ENCODE peak calls at places on chromosomes 11 and 22, in seven cellular contexts. N is WERI-Rb-1, Y is left ventricle myocardium inferior, P is spleen, O is esophagus squamous epithelium, I is activated B cell treated with CpG ODN at 0.5 μM for 24 hours, F is WTC11. H is an unnamed sample.
A peak's percentile ranks its signal among the peaks of the same experiment; 100 is the strongest.

GRCh38 chr22:46614070-46614931 is 5.9 kb upstream of the GRAMD4 start:
- DNase-seq in Y (no peak), O (no peak), I (no peak), P (peak; percentile 88), N (no peak), F (no peak), H (peak; percentile 68)

GRCh38 chr11:78564889-78565467 is 9.7 kb downstream of the NARS2 start:
- DNase-seq in I (no peak), N (no peak), O (no peak), P (no peak), F (no peak), Y (no peak), H (peak; percentile 48)

GRCh38 chr11:108757630-108758029 is 92.8 kb downstream of the DDX10 start:
- DNase-seq in I (no peak), P (no peak), Y (no peak), F (no peak), N (no peak), O (no peak), H (no peak)

GRCh38 chr22:45577746-45578523 is 75.3 kb downstream of the FBLN1 start:
- DNase-seq in O (no peak), I (peak; percentile 64), F (peak; percentile 89), Y (peak; percentile 77), P (peak; percentile 93), N (peak; percentile 79), H (peak; percentile 67)

GRCh38 chr11:72242141-72242540 is 1.8 kb downstream of the PHOX2A start:
- DNase-seq in N (no peak), P (no peak), I (no peak), Y (no peak), O (no peak), F (no peak), H (no peak)

GRCh38 chr11:6626971-6627761 is 7.9 kb upstream of the TPP1 start:
- DNase-seq in P (peak; percentile 78), Y (peak; percentile 60), O (no peak), N (no peak), F (no peak), I (peak; percentile 12), H (no peak)

GRCh38 chr22:30188911-30189310 is 57.6 kb downstream of the LIF start:
- DNase-seq in P (no peak), F (no peak), N (no peak), O (no peak), Y (no peak), I (no peak), H (no peak)

GRCh38 chr11:41383768-41384167 is 75.7 kb downstream of the LRRC4C start:
- DNase-seq in F (no peak), N (no peak), I (no peak), P (no peak), O (no peak), Y (no peak), H (no peak)

GRCh38 chr11:6431861-6432260 is 8.9 kb downstream of the HPX start:
- DNase-seq in N (no peak), Y (no peak), F (no peak), O (no peak), P (no peak), I (no peak), H (no peak)

GRCh38 chr11:8330896-8331295 is 67.2 kb upstream of the LMO1 start:
- DNase-seq in N (no peak), Y (no peak), O (no peak), F (no peak), P (no peak), I (no peak), H (no peak)

GRCh38 chr11:111764621-111765020 is 1.6 kb downstream of the PPP2R1B start:
- DNase-seq in P (no peak), O (no peak), F (no peak), Y (no peak), N (no peak), I (no peak), H (no peak)

GRCh38 chr11:13966486-13966885 is 4.0 kb downstream of the SPON1 start:
- DNase-seq in Y (no peak), I (no peak), O (no peak), P (no peak), F (no peak), N (no peak), H (no peak)
- TF ChIP-seq CTCF in Y (no peak), I (no peak), O (no peak), P (no peak), F (no peak), N (no peak), H (no peak)

DNA sequence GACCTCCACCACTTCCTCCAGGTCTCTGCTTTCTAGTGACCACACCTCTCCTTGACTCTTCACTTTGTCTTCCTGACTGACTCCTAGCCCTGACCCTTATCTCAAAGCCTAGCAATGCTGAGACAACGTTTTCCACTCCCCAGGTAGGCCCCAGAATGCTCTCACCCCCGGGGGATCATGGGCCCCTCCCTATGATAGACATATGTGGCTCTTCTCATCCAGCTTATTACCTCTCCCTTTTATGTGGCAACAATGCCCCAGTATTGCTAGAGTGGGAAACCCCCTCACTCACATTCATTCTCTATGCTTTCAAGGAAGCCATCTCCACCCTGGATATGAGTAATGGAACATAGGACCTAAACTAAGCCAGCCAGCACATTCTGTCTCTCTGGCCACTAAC is 80.0 kb upstream of the GRK3 start:
- DNase-seq in Y (no peak), N (no peak), I (no peak), F (no peak), O (no peak), P (no peak), H (no peak)
- TF ChIP-seq CTCF in Y (no peak), N (no peak), I (no peak), F (no peak), O (no peak), P (no peak), H (no peak)

GRCh38 chr11:128814856-128815705 is 52.0 kb downstream of the KCNJ1 start:
- DNase-seq in N (peak; percentile 77), F (peak; percentile 77), I (no peak), O (no peak), Y (peak; percentile 70), P (no peak), H (peak; percentile 54)
- TF ChIP-seq CTCF in N (no peak), F (no peak), I (no peak), O (no peak), Y (no peak), P (no peak), H (no peak)

GRCh38 chr22:35054064-35054463 is 11.9 kb upstream of the ISX start:
- DNase-seq in P (no peak), Y (no peak), O (no peak), I (no peak), N (no peak), F (no peak), H (no peak)
- TF ChIP-seq CTCF in P (no peak), Y (no peak), O (no peak), I (no peak), N (no peak), F (no peak), H (no peak)

GRCh38 chr11:1807628-1807995 is 27.2 kb upstream of the SYT8 start:
- DNase-seq in F (no peak), N (no peak), I (no peak), Y (no peak), P (no peak), O (no peak), H (no peak)
- TF ChIP-seq CTCF in F (no peak), N (no peak), I (no peak), Y (no peak), P (no peak), O (no peak), H (no peak)

GRCh38 chr11:387193-387793 is 6.7 kb upstream of the PKP3 start:
- DNase-seq in I (no peak), P (no peak), O (no peak), Y (no peak), N (no peak), F (no peak), H (no peak)
- TF ChIP-seq CTCF in I (no peak), P (no peak), O (no peak), Y (no peak), N (no peak), F (no peak), H (no peak)

GRCh38 chr11:73344191-73344607 is 32.0 kb upstream of the RELT start:
- DNase-seq in N (no peak), P (peak; percentile 86), O (no peak), I (no peak), Y (peak; percentile 52), F (peak; percentile 7), H (no peak)

GRCh38 chr11:73340164-73340563 is 32.1 kb downstream of the ARHGEF17 start:
- DNase-seq in O (no peak), F (no peak), P (no peak), I (no peak), Y (no peak), N (no peak), H (no peak)

GRCh38 chr11:73343076-73343833 is 32.9 kb upstream of the RELT start:
- DNase-seq in Y (no peak), P (no peak), F (peak; percentile 50), I (no peak), N (no peak), O (no peak), H (no peak)

GRCh38 chr11:73345481-73346147 is 30.6 kb upstream of the RELT start:
- DNase-seq in O (no peak), F (no peak), N (no peak), P (no peak), Y (no peak), I (no peak), H (no peak)

GRCh38 chr11:73342633-73343032 is 33.6 kb upstream of the RELT start:
- DNase-seq in O (no peak), I (no peak), Y (no peak), F (peak; percentile 53), P (no peak), N (no peak), H (no peak)
- TF ChIP-seq CTCF in O (no peak), I (no peak), Y (peak; percentile 24), F (no peak), P (no peak), N (no peak), H (no peak)